ENCODE peak calls at places on chromosome 15, in nine cellular contexts. C is left ventricle myocardium inferior; X is Caco-2; J is posterior cingulate gyrus; B is NCI-H1930; S is right lobe of liver; W is CD4-positive, CD25-positive, alpha-beta regulatory T cell; Z is GM06990; A is transverse colon. H is an unnamed sample.

GRCh38 chr15:80567721-80568157 is 127.4 kb upstream of the ABHD17C start:
- DNase-seq in B (no peak), J (peak), A (peak), S (peak), C (no peak), W (peak), X (peak), Z (no peak), H (no peak)

GRCh38 chr15:76840830-76841460 is 64.2 kb downstream of the SCAPER start:
- DNase-seq in A (no peak), Z (no peak), S (no peak), J (no peak), X (no peak), B (no peak), C (no peak), W (peak), H (no peak)

GRCh38 chr15:101167791-101168462 is 83.9 kb downstream of the CHSY1 start:
- DNase-seq in B (no peak), J (no peak), W (peak), X (no peak), A (peak), Z (no peak), C (peak), S (peak), H (no peak)

GRCh38 chr15:95864467-95864886 is 466.0 kb upstream of the NR2F2 start:
- DNase-seq in X (no peak), A (peak), W (peak), C (no peak), B (no peak), S (no peak), J (no peak), Z (peak), H (no peak)

GRCh38 chr15:28918141-28918983 is 32.6 kb downstream of the APBA2 start:
- DNase-seq in A (no peak), W (no peak), Z (no peak), X (no peak), B (no peak), J (no peak), S (no peak), C (no peak), H (no peak)

GRCh38 chr15:78838480-78838879 is 27.2 kb upstream of the ADAMTS7 start:
- DNase-seq in W (no peak), S (no peak), X (no peak), Z (no peak), J (no peak), B (no peak), A (no peak), C (no peak), H (no peak)

GRCh38 chr15:78651007-78651406 is 10.0 kb upstream of the CHRNB4 start:
- DNase-seq in B (no peak), S (peak), X (no peak), A (no peak), W (no peak), J (no peak), Z (no peak), C (no peak), H (no peak)

GRCh38 chr15:83890584-83890983 is 236.7 kb downstream of the ADAMTSL3 start:
- DNase-seq in W (no peak), X (no peak), A (no peak), C (no peak), S (no peak), Z (no peak), B (no peak), J (no peak), H (no peak)

GRCh38 chr15:83092309-83092976 is 15.0 kb upstream of the TM6SF1 start:
- DNase-seq in Z (peak), S (no peak), C (no peak), B (no peak), W (no peak), J (no peak), X (no peak), A (peak), H (no peak)

GRCh38 chr15:31269961-31270575 is 56.6 kb upstream of the KLF13 start:
- DNase-seq in S (no peak), J (no peak), A (peak), Z (no peak), W (no peak), C (no peak), B (no peak), X (peak), H (no peak)

GRCh38 chr15:67253517-67254237 is 784 bp downstream of the AAGAB start:
- DNase-seq in Z (no peak), J (no peak), B (no peak), C (no peak), W (no peak), S (no peak), A (no peak), X (no peak), H (no peak)

H was measured in NCI-H1436 treated with DMSO at 0.1 percent for 48 hours.